ENCODE peak calls at places on chromosomes 11 and 22, in six cellular contexts. W is ovary, L is A549, A is stomach, J is Caco-2, V is mucosa of descending colon. I is an unnamed sample. For H3K9me3 and H3K4me1, the result is how much of the 10 kb centered on the place peaks cover.

GRCh38 chr11:61555051-61555969 is 25.6 kb downstream of the SYT7 start:
- DNase-seq in V (no peak), L (no peak), J (no peak), A (no peak), W (no peak), I (no peak)

GRCh38 chr11:123356539-123356938 is 73.5 kb upstream of the GRAMD1B start:
- DNase-seq in V (no peak), W (no peak), L (no peak), A (no peak), J (no peak), I (no peak)

GRCh38 chr11:132251095-132251494 is 880.7 kb downstream of the NTM start:
- DNase-seq in W (no peak), J (no peak), L (no peak), V (no peak), A (no peak), I (no peak)

GRCh38 chr11:61885166-61885778 is 6.1 kb downstream of the FADS3 start:
- DNase-seq in A (no peak), V (no peak), J (no peak), L (no peak), W (no peak), I (no peak)

GRCh38 chr11:77669848-77670511 is 32.4 kb upstream of the CLNS1A start:
- DNase-seq in W (no peak), V (no peak), J (no peak), A (no peak), L (peak), I (no peak)

GRCh38 chr11:65471410-65471762 is 27.5 kb upstream of the MALAT1 start:
- DNase-seq in J (peak), L (peak), V (peak), W (peak), A (peak), I (peak)

GRCh38 chr11:85977751-85978160 is 91.1 kb downstream of the PICALM start:
- DNase-seq in J (no peak), A (no peak), W (no peak), L (no peak), V (no peak), I (no peak)

GRCh38 chr11:70606248-70606950 is 208.1 kb downstream of the CTTN start:
- DNase-seq in V (peak), L (no peak), J (no peak), W (no peak), A (no peak), I (no peak)

GRCh38 chr22:19896665-19897355 is 42.1 kb upstream of the GNB1L start:
- DNase-seq in L (no peak), A (no peak), J (no peak), V (no peak), W (no peak), I (peak)

GRCh38 chr11:8209208-8209807 is 40.5 kb upstream of the RIC3 start:
- DNase-seq in L (no peak), J (no peak), W (no peak), V (peak), A (peak), I (no peak)

GRCh38 chr11:13061294-13061990 is 52.3 kb downstream of the RASSF10 start:
- DNase-seq in J (no peak), A (no peak), V (no peak), W (no peak), L (no peak), I (no peak)

GRCh38 chr11:36361901-36362391 is 65.9 kb downstream of the PRR5L start:
- DNase-seq in A (no peak), L (peak), W (peak), J (no peak), V (no peak), I (peak)

GRCh38 chr22:30841264-30841663 is 127.3 kb downstream of the MORC2 start:
- DNase-seq in L (no peak), J (no peak), W (no peak), V (no peak), A (no peak), I (no peak)

GRCh38 chr11:59802639-59803176 is 7.9 kb downstream of the MRPL16 start:
- DNase-seq in A (no peak), V (no peak), L (peak), W (peak), J (no peak), I (no peak)

GRCh38 chr11:83102806-83103205 is 31.1 kb upstream of the RAB30 start:
- DNase-seq in J (no peak), V (no peak), W (no peak), A (no peak), L (no peak), I (no peak)

GRCh38 chr11:65113361-65113756 is 1.7 kb downstream of the TM7SF2 start:
- DNase-seq in L (no peak), J (no peak), V (no peak), W (no peak), A (no peak), I (peak)

GRCh38 chr22:19576460-19577421 is 52.5 kb upstream of the CLDN5 start:
- DNase-seq in V (no peak), L (no peak), J (no peak), W (no peak), A (no peak), I (no peak)

GRCh38 chr11:95849087-95849825 is 59.0 kb downstream of the CEP57 start:
- DNase-seq in W (peak), V (no peak), A (peak), J (peak), L (peak), I (no peak)

GRCh38 chr11:10310301-10310841 is 5.5 kb downstream of the ADM start:
- DNase-seq in A (no peak), J (no peak), V (no peak), L (peak), W (no peak), I (no peak)

GRCh38 chr22:28902490-28902889 is 19.1 kb downstream of the ZNRF3 start:
- DNase-seq in W (no peak), A (no peak), J (no peak), V (no peak), L (no peak), I (no peak)

GRCh38 chr22:32801436-32802290 is at the start of gene TIMP3:
- DNase-seq in V (peak), L (peak), J (peak), W (peak), A (peak), I (peak)

GRCh38 chr11:102929966-102930365 is 25.6 kb downstream of the MMP13 start:
- DNase-seq in J (no peak), A (no peak), L (no peak), V (no peak), W (no peak), I (no peak)

GRCh38 chr22:31227186-31227585 is 15.1 kb downstream of the LIMK2 start:
- DNase-seq in V (no peak), A (no peak), W (no peak), J (no peak), L (no peak), I (no peak)

GRCh38 chr22:46047841-46048595 is 71.1 kb upstream of the WNT7B start:
- DNase-seq in A (peak), J (peak), L (no peak), V (peak), W (no peak), I (peak)

GRCh38 chr11:131867457-131868257 is 497.2 kb downstream of the NTM start:
- DNase-seq in V (peak), L (peak), A (peak), W (no peak), J (peak), I (peak)

GRCh38 chr11:44816761-44817160 is 90.0 kb downstream of the TSPAN18 start:
- DNase-seq in W (no peak), V (no peak), A (no peak), L (no peak), J (no peak), I (no peak)

GRCh38 chr22:25141994-25142620 is 57.6 kb upstream of the CRYBB3 start:
- DNase-seq in A (no peak), V (no peak), J (no peak), L (no peak), W (no peak), I (no peak)

GRCh38 chr11:1086171-1087102 is 11.8 kb downstream of the MUC2 start:
- DNase-seq in J (peak), A (peak), W (no peak), V (peak), L (no peak), I (peak)

GRCh38 chr11:124612045-124612444 is 817 bp downstream of the PANX3 start:
- DNase-seq in J (no peak), W (no peak), V (no peak), L (no peak), A (no peak), I (no peak)

GRCh38 chr22:26471522-26471921 is 12.1 kb downstream of the HPS4 start:
- DNase-seq in V (no peak), A (peak), L (peak), J (no peak), W (no peak), I (no peak)

DNA sequence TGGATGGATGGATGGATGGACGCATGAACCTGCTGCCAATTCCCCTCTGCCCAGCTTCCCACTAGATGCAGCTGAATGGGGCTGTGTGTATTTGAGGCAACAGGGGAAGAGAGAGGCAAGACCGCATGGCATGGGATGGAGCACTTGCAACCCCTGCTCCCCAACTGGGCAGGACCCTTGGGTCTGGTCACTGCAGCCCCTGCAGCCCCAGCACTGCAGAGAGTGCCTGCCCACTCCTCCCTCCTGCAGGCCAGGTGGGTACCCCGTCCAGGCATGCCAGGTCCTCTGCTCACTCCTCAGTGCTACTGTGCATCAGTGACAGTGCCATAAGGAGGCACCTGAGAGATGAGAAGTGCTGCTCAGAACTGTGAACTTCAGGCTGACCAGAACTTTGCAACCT is 40.3 kb downstream of the OSBPL5 start:
- DNase-seq in J (no peak), W (no peak), A (no peak), L (no peak), V (peak), I (peak)
- H3K4me3 ChIP-seq in J (no peak), W (no peak), A (no peak), L (no peak), V (no peak), I (no peak)

GRCh38 chr22:22773979-22774738 is 113.5 kb upstream of the IGLL5 start:
- DNase-seq in V (no peak), L (no peak), W (no peak), A (no peak), J (no peak), I (no peak)
- H3K9me3 ChIP-seq in V (under half), L (under half), W (under half), A (under half), J (under half), I (under half)

GRCh38 chr11:2390091-2390870 is 10.3 kb upstream of the TSSC4 start:
- DNase-seq in A (no peak), J (no peak), W (no peak), L (no peak), V (no peak), I (peak)
- H3K4me1 ChIP-seq in A (half or more), J (under half), W (under half), L (under half), V (under half), I (half or more)

DNA sequence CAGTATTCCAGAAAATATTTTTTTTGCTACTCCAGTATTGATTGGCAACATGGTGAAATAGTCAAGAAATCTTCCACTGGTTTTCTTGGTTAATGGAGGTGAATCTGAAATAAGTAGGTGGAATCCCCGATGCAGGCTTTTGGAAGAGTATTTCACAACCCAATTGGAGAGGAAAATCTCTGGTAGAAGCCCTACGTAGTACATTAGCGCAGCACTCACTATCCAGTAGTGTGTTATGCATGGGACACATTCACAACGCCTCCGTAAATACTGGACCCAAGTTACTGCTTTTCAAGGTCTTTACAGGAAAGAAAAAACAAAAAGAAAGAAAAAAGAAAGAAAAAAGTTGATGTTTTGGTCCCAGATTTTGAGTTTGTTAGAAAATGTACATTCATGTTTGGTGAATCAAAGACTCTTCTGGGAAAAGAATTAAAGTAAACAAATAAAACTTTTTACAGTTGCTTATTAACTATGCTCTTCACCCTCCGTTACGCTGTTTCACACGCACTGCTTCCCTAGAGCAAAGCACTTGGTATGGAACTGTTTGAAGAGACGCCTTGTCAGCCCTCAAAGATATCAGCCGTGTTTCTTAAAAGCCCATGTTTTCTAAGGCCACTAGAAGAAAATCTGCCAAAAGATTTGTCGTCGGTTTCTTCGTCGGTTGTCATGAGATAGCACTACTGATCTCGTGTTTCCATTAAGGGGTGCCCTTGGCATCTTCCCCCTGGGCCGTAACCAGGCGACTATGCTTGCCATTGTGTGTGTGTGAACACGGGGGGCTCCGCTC is 170.4 kb upstream of the CTSC start:
- DNase-seq in L (no peak), J (no peak), W (no peak), V (no peak), A (no peak), I (no peak)
- H3K4me3 ChIP-seq in L (peak), J (no peak), W (no peak), V (no peak), A (peak), I (peak)

DNA sequence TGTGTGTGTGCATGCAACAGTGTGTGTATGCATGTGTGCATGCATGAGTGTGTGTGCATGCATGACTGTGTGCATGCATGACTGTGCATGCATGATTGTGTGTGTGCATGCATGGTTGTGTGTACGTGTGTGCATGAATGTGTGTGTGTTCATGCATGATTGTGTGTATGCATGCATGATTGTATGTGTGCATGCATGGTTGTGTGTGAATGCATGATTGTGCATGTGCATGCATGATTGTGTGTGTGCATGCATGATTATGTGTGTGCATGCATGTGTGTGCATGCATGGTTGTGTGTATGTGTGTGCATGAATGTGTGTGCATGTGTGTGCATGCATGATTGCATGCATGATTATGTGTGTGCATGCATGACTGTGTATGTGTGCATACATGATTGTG is 1052.0 kb downstream of the TBC1D22A start:
- DNase-seq in A (no peak), W (no peak), L (no peak), J (no peak), V (no peak), I (no peak)
- H3K9me3 ChIP-seq in A (under half), W (under half), L (under half), J (under half), V (under half), I (under half)

GRCh38 chr11:31823372-31824371 is 12.6 kb upstream of the PAX6 start:
- DNase-seq in W (no peak), V (no peak), L (no peak), A (no peak), J (no peak), I (no peak)
- H3K4me1 ChIP-seq in W (under half), V (under half), L (under half), A (under half), J (under half), I (under half)

GRCh38 chr11:5691963-5692358 is 2.4 kb downstream of the TRIM22 start:
- DNase-seq in V (no peak), J (no peak), L (no peak), W (no peak), A (no peak), I (no peak)
- H3K4me3 ChIP-seq in V (no peak), J (no peak), L (no peak), W (no peak), A (peak), I (no peak)

GRCh38 chr22:39094717-39095389 is 2.2 kb upstream of the APOBEC3H start:
- DNase-seq in J (no peak), L (no peak), A (no peak), V (peak), W (no peak), I (no peak)

GRCh38 chr22:39098576-39098975 is 1.5 kb downstream of the APOBEC3H start:
- DNase-seq in A (no peak), L (no peak), W (no peak), V (no peak), J (no peak), I (no peak)

GRCh38 chr22:39097098-39098020 is at the start of gene APOBEC3H:
- DNase-seq in J (no peak), A (no peak), L (no peak), W (no peak), V (no peak), I (no peak)

GRCh38 chr22:39095971-39096370 is 1.1 kb upstream of the APOBEC3H start:
- DNase-seq in A (no peak), L (no peak), V (no peak), W (no peak), J (no peak), I (no peak)

DNA sequence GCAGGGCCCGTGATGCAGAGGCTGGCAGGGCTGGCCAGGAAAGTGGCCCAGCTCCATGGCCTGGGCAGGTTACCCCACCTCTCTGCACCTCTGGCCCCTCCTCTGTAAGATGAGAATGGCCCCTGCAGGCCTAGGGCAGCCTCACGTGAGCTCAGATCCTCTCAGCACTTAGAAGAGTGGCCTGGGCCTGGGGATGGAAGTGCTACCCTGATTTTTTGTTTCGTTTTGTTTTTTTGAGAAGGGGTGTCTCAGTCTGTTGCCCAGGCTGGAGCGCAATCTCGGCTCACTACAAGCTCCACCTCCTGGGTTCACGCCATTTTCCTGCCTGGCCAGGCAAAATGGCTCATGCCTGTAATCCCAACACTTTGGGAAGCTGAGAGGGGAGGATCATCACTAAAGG is 982 bp downstream of the APOBEC3H start:
- DNase-seq in W (no peak), L (no peak), J (no peak), A (no peak), V (no peak), I (no peak)
- H3K9me3 ChIP-seq in W (under half), L (under half), J (under half), A (under half), V (under half), I (under half)